ENCODE peak calls at places on chromosomes 2 and 18, in four cellular contexts. A, Z, T and D are unnamed samples.

GRCh38 chr2:88843061-88843460 is 151.6 kb downstream of the RPIA start:
- DNase-seq in A (no peak), Z (no peak), T (no peak), D (no peak)

GRCh38 chr2:202122975-202123765 is 50.1 kb downstream of the KIAA2012 start:
- DNase-seq in A (no peak), Z (no peak), T (no peak), D (no peak)

GRCh38 chr2:230418341-230419016 is 2.5 kb downstream of the SP100 start:
- DNase-seq in A (no peak), Z (no peak), T (no peak), D (no peak)

GRCh38 chr2:42568431-42569115 is at the start of gene MTA3:
- DNase-seq in A (peak), Z (peak), T (peak), D (peak)

GRCh38 chr2:112831956-112832567 is 4.5 kb downstream of the IL1B start:
- DNase-seq in A (no peak), Z (no peak), T (no peak), D (no peak)

GRCh38 chr2:107986278-107987217 is at the start of gene SLC5A7:
- DNase-seq in A (no peak), Z (peak), T (no peak), D (no peak)

GRCh38 chr2:127052068-127052770 is 54.7 kb downstream of the BIN1 start:
- DNase-seq in A (no peak), Z (peak), T (no peak), D (no peak)

GRCh38 chr2:228648541-228648940 is 467.1 kb upstream of the SPHKAP start:
- DNase-seq in A (no peak), Z (no peak), T (no peak), D (no peak)

GRCh38 chr18:23970161-23971153 is 44.1 kb upstream of the TTC39C start:
- DNase-seq in A (no peak), Z (no peak), T (no peak), D (no peak)

GRCh38 chr2:20348542-20348941 is 2.1 kb downstream of the PUM2 start:
- DNase-seq in A (no peak), Z (no peak), T (peak), D (no peak)

GRCh38 chr18:54147439-54147838 is 77.0 kb downstream of the MBD2 start:
- DNase-seq in A (no peak), Z (no peak), T (no peak), D (no peak)

GRCh38 chr2:47897191-47897955 is 8.9 kb downstream of the FBXO11 start:
- DNase-seq in A (no peak), Z (no peak), T (no peak), D (no peak)

GRCh38 chr2:239316562-239317465 is 84.0 kb downstream of the HDAC4 start:
- DNase-seq in A (no peak), Z (no peak), T (peak), D (no peak)

GRCh38 chr2:239313251-239313650 is 87.6 kb downstream of the HDAC4 start:
- DNase-seq in A (no peak), Z (no peak), T (no peak), D (no peak)

GRCh38 chr2:239313776-239314175 is 87.0 kb downstream of the HDAC4 start:
- DNase-seq in A (no peak), Z (no peak), T (no peak), D (no peak)

GRCh38 chr2:239312741-239313246 is 88.0 kb downstream of the HDAC4 start:
- DNase-seq in A (no peak), Z (no peak), T (no peak), D (no peak)

DNA sequence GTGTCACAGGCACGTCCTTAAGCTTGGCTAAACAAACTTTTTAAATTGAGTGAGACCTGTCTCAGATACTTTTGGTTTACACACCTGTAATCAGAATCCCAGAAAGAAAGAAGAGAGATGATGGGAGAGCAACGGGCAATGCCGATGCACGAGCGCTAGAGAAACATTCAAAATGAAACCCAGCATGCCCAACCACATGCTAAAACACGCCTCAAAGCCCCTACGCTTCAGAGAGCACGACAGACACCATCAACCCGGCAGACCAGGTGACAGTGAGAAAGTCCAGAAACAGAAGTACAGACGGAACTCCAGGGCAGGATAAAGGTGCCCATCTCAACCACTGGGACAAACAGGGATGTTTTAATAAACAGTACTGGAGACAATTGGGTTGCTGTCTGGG is 85.5 kb downstream of the HDAC4 start:
- DNase-seq in A (no peak), Z (no peak), T (no peak), D (no peak)
- TF ChIP-seq ELF4 in A (no peak), Z (no peak), T (no peak), D (no peak)

GRCh38 chr2:86225581-86225980 is 26.3 kb downstream of the MRPL35 start:
- DNase-seq in A (no peak), Z (no peak), T (no peak), D (no peak)
- TF ChIP-seq ELF4 in A (no peak), Z (no peak), T (no peak), D (no peak)

GRCh38 chr2:160270571-160271113 is 70.6 kb upstream of the ITGB6 start:
- DNase-seq in A (no peak), Z (peak), T (no peak), D (no peak)
- TF ChIP-seq ELF4 in A (no peak), Z (no peak), T (no peak), D (no peak)

DNA sequence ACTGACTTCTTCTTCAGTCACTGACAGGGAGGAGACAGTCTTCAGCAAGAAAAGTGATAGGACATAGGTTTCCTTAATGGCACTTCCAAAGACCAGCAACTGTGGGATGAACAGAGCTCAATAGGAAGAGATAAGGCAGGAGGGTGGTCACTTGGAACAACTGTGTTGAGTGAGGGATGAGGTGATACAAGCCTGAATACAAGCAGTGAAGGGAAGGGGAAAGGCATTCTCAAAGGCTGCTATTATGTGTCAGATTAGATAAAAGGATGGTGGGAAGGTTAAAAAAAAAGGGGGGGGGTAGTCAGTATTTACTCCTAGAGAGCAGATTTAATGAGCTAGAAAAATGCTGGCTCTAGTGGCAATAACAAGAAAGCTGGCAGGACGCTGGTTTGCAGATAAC is 25.7 kb downstream of the CCBE1 start:
- DNase-seq in A (no peak), Z (no peak), T (no peak), D (no peak)
- TF ChIP-seq ELF4 in A (no peak), Z (no peak), T (no peak), D (no peak)

GRCh38 chr2:69714024-69714423 is 27.9 kb upstream of the ANXA4 start:
- DNase-seq in A (no peak), Z (no peak), T (no peak), D (no peak)

GRCh38 chr2:69715964-69716363 is 26.0 kb upstream of the ANXA4 start:
- DNase-seq in A (no peak), Z (no peak), T (no peak), D (no peak)

GRCh38 chr2:69718338-69718965 is 23.5 kb upstream of the ANXA4 start:
- DNase-seq in A (no peak), Z (no peak), T (no peak), D (no peak)

GRCh38 chr2:69717902-69718301 is 24.0 kb upstream of the ANXA4 start:
- DNase-seq in A (no peak), Z (no peak), T (no peak), D (no peak)

DNA sequence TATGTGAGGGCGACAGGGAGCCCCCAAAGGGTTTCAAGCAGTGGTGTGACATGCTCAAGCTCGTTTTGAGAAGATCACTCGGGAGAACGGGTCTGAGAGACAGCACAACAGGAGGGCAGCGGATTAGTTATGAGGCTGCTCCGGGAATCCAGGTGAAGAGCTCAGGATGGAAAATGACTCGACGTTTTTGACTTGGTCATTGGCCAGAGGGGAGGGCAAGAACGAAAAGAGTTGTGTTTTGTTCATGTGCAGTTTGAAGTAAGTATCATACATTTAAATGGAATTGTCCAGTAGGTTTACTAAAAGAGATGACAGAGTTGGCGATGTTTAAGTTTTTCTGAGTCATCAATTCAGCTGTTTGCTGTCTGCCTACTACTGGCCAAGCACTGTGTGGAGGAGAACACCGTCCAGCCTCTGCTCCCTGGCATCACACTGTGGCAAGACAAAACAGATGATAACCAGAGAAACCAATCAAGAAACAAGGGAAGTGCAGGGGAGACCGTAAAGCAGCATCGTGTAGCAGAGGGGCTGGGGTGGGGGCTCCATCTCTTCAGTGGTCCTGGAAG is 25.3 kb upstream of the ANXA4 start:
- DNase-seq in A (no peak), Z (no peak), T (no peak), D (no peak)
- TF ChIP-seq ELF4 in A (no peak), Z (no peak), T (no peak), D (no peak)

GRCh38 chr2:80499095-80499494 is 194.5 kb upstream of the LRRTM1 start:
- DNase-seq in A (peak), Z (peak), T (peak), D (peak)
- TF ChIP-seq ELF4 in A (no peak), Z (no peak), T (no peak), D (no peak)

GRCh38 chr2:64461271-64462058 is 7.5 kb downstream of the LGALSL start:
- DNase-seq in A (no peak), Z (no peak), T (no peak), D (no peak)

GRCh38 chr2:64462940-64463339 is 9.0 kb downstream of the LGALSL start:
- DNase-seq in A (no peak), Z (no peak), T (no peak), D (no peak)

GRCh38 chr2:64466696-64467462 is 12.9 kb downstream of the LGALSL start:
- DNase-seq in A (no peak), Z (no peak), T (no peak), D (no peak)

GRCh38 chr2:64462171-64462570 is 8.2 kb downstream of the LGALSL start:
- DNase-seq in A (no peak), Z (no peak), T (no peak), D (no peak)

DNA sequence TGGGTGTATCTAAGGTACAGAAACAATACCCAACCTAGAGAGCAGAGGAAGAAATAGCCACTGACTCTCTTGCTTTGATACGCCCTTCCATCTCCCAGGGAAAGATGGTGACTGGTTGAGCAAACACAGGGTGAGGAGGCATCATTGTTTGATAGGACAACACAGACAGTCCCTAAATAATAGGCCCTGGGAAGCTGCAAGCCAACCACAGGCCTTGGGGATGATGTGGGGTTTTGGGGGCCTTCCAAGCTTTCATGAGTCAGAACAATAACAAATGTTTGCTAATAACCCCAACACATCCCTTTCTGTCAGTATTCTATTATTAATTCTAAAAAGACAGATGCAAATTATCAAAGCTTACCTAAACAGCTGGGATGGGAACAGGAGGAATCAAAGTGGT is 9.8 kb downstream of the LGALSL start:
- DNase-seq in A (no peak), Z (no peak), T (no peak), D (no peak)
- TF ChIP-seq ELF4 in A (no peak), Z (no peak), T (no peak), D (no peak)